ENCODE peak calls at places on chromosome 3, in nine cellular contexts. One of them, this sample, is unnamed.

GRCh38 chr3:134847349-134847748 is 52.3 kb downstream of the EPHB1 start:
- DNase-seq in KG1: no peak
- DNase-seq in kidney: no peak
- DNase-seq in Daoy: peak; percentile 41
- DNase-seq in neural crest cell: no peak
- DNase-seq in body of pancreas: no peak
- DNase-seq in Right ventricle myocardium superior: no peak
- DNase-seq in A549: no peak
- DNase-seq in cardiac fibroblast: no peak
- DNase-seq in this sample: no peak

GRCh38 chr3:194035406-194036138 is 100.4 kb upstream of the HES1 start:
- DNase-seq in neural crest cell: no peak
- DNase-seq in KG1: no peak
- DNase-seq in Daoy: no peak
- DNase-seq in A549: no peak
- DNase-seq in Right ventricle myocardium superior: no peak
- DNase-seq in body of pancreas: no peak
- DNase-seq in kidney: no peak
- DNase-seq in cardiac fibroblast: no peak
- DNase-seq in this sample: no peak

GRCh38 chr3:2921903-2922302 is 188.3 kb downstream of the IL5RA start:
- DNase-seq in body of pancreas: no peak
- DNase-seq in neural crest cell: no peak
- DNase-seq in cardiac fibroblast: peak; percentile 3
- DNase-seq in KG1: no peak
- DNase-seq in kidney: no peak
- DNase-seq in A549: peak; percentile 10
- DNase-seq in Daoy: peak; percentile 42
- DNase-seq in Right ventricle myocardium superior: no peak
- DNase-seq in this sample: no peak

GRCh38 chr3:72678892-72679291 is 169.4 kb downstream of the SHQ1 start:
- DNase-seq in body of pancreas: no peak
- DNase-seq in kidney: no peak
- DNase-seq in neural crest cell: no peak
- DNase-seq in A549: no peak
- DNase-seq in KG1: no peak
- DNase-seq in Right ventricle myocardium superior: no peak
- DNase-seq in Daoy: peak; percentile 48
- DNase-seq in cardiac fibroblast: no peak
- DNase-seq in this sample: peak; percentile 7

GRCh38 chr3:52527039-52527731 is 6.5 kb downstream of the NT5DC2 start:
- DNase-seq in KG1: no peak
- DNase-seq in body of pancreas: peak; percentile 5
- DNase-seq in neural crest cell: no peak
- DNase-seq in A549: no peak
- DNase-seq in cardiac fibroblast: no peak
- DNase-seq in kidney: peak; percentile 55
- DNase-seq in Right ventricle myocardium superior: peak; percentile 43
- DNase-seq in Daoy: no peak
- DNase-seq in this sample: peak; percentile 66

GRCh38 chr3:143314291-143315093 is 194.9 kb downstream of the CHST2 start:
- DNase-seq in kidney: no peak
- DNase-seq in Daoy: no peak
- DNase-seq in Right ventricle myocardium superior: no peak
- DNase-seq in neural crest cell: no peak
- DNase-seq in A549: no peak
- DNase-seq in KG1: no peak
- DNase-seq in cardiac fibroblast: no peak
- DNase-seq in body of pancreas: no peak
- DNase-seq in this sample: no peak

GRCh38 chr3:42036483-42036823 is 54.7 kb upstream of the TRAK1 start:
- DNase-seq in kidney: no peak
- DNase-seq in neural crest cell: no peak
- DNase-seq in A549: peak; percentile 53
- DNase-seq in body of pancreas: peak; percentile 30
- DNase-seq in KG1: no peak
- DNase-seq in Daoy: peak; percentile 84
- DNase-seq in cardiac fibroblast: peak; percentile 95
- DNase-seq in Right ventricle myocardium superior: no peak
- DNase-seq in this sample: no peak

GRCh38 chr3:10517616-10518015 is 12.2 kb upstream of the ATP2B2 start:
- DNase-seq in Daoy: no peak
- DNase-seq in cardiac fibroblast: no peak
- DNase-seq in neural crest cell: no peak
- DNase-seq in kidney: peak; percentile 15
- DNase-seq in KG1: no peak
- DNase-seq in Right ventricle myocardium superior: no peak
- DNase-seq in A549: no peak
- DNase-seq in body of pancreas: no peak
- DNase-seq in this sample: peak; percentile 24

GRCh38 chr3:76400141-76400540 is 614.8 kb upstream of the ZNF717 start:
- DNase-seq in cardiac fibroblast: peak; percentile 20
- DNase-seq in kidney: no peak
- DNase-seq in Right ventricle myocardium superior: no peak
- DNase-seq in A549: no peak
- DNase-seq in body of pancreas: no peak
- DNase-seq in KG1: no peak
- DNase-seq in neural crest cell: no peak
- DNase-seq in Daoy: no peak
- DNase-seq in this sample: no peak

GRCh38 chr3:29655016-29655415 is 374.1 kb downstream of the RBMS3 start:
- DNase-seq in kidney: no peak
- DNase-seq in cardiac fibroblast: peak; percentile 23
- DNase-seq in neural crest cell: no peak
- DNase-seq in KG1: no peak
- DNase-seq in Daoy: no peak
- DNase-seq in body of pancreas: no peak
- DNase-seq in A549: no peak
- DNase-seq in Right ventricle myocardium superior: no peak
- DNase-seq in this sample: no peak

GRCh38 chr3:25664066-25664809 is 469 bp downstream of the TOP2B start:
- DNase-seq in KG1: no peak
- DNase-seq in Right ventricle myocardium superior: peak; percentile 82
- DNase-seq in kidney: peak; percentile 91
- DNase-seq in cardiac fibroblast: no peak
- DNase-seq in body of pancreas: peak; percentile 77
- DNase-seq in neural crest cell: peak; percentile 57
- DNase-seq in Daoy: peak; percentile 59
- DNase-seq in A549: peak; percentile 23
- DNase-seq in this sample: peak; percentile 95

GRCh38 chr3:72996121-72996472 is 514 bp upstream of the PPP4R2 start:
- DNase-seq in Right ventricle myocardium superior: peak; percentile 54
- DNase-seq in neural crest cell: no peak
- DNase-seq in Daoy: no peak
- DNase-seq in A549: no peak
- DNase-seq in KG1: no peak
- DNase-seq in cardiac fibroblast: no peak
- DNase-seq in kidney: peak; percentile 77
- DNase-seq in body of pancreas: peak; percentile 11
- DNase-seq in this sample: peak; percentile 87

GRCh38 chr3:129118745-129119144 is 2.9 kb downstream of the RAB43 start:
- DNase-seq in Daoy: no peak
- DNase-seq in KG1: no peak
- DNase-seq in Right ventricle myocardium superior: no peak
- DNase-seq in cardiac fibroblast: no peak
- DNase-seq in A549: no peak
- DNase-seq in kidney: no peak
- DNase-seq in neural crest cell: no peak
- DNase-seq in body of pancreas: no peak
- DNase-seq in this sample: no peak

GRCh38 chr3:76949033-76949432 is 90.9 kb upstream of the ROBO2 start:
- DNase-seq in KG1: no peak
- DNase-seq in A549: no peak
- DNase-seq in cardiac fibroblast: no peak
- DNase-seq in Daoy: no peak
- DNase-seq in body of pancreas: no peak
- DNase-seq in neural crest cell: no peak
- DNase-seq in Right ventricle myocardium superior: no peak
- DNase-seq in kidney: no peak
- DNase-seq in this sample: no peak

GRCh38 chr3:152610621-152611020 is 224.3 kb upstream of the P2RY1 start:
- DNase-seq in A549: no peak
- DNase-seq in body of pancreas: no peak
- DNase-seq in Right ventricle myocardium superior: no peak
- DNase-seq in kidney: no peak
- DNase-seq in neural crest cell: no peak
- DNase-seq in KG1: no peak
- DNase-seq in Daoy: no peak
- DNase-seq in cardiac fibroblast: no peak
- DNase-seq in this sample: no peak

GRCh38 chr3:14598143-14598569 is 53.4 kb upstream of the CCDC174 start:
- DNase-seq in Right ventricle myocardium superior: no peak
- DNase-seq in A549: peak; percentile 43
- DNase-seq in KG1: peak; percentile 21
- DNase-seq in neural crest cell: peak; percentile 61
- DNase-seq in kidney: no peak
- DNase-seq in Daoy: peak; percentile 30
- DNase-seq in body of pancreas: no peak
- DNase-seq in cardiac fibroblast: peak; percentile 50
- DNase-seq in this sample: peak; percentile 13

GRCh38 chr3:128681277-128681829 is 30.7 kb upstream of the RPN1 start:
- DNase-seq in KG1: no peak
- DNase-seq in Right ventricle myocardium superior: no peak
- DNase-seq in neural crest cell: no peak
- DNase-seq in kidney: no peak
- DNase-seq in A549: no peak
- DNase-seq in cardiac fibroblast: no peak
- DNase-seq in body of pancreas: no peak
- DNase-seq in Daoy: no peak
- DNase-seq in this sample: no peak

GRCh38 chr3:38649500-38650247 is at the start of gene SCN5A:
- DNase-seq in kidney: no peak
- DNase-seq in Right ventricle myocardium superior: peak; percentile 73
- DNase-seq in neural crest cell: no peak
- DNase-seq in Daoy: peak; percentile 53
- DNase-seq in cardiac fibroblast: peak; percentile 2
- DNase-seq in KG1: no peak
- DNase-seq in body of pancreas: peak; percentile 69
- DNase-seq in A549: peak; percentile 55
- DNase-seq in this sample: peak; percentile 80

GRCh38 chr3:169558371-169558770 is 105.1 kb downstream of the MECOM start:
- DNase-seq in Daoy: no peak
- DNase-seq in cardiac fibroblast: no peak
- DNase-seq in KG1: no peak
- DNase-seq in kidney: no peak
- DNase-seq in body of pancreas: no peak
- DNase-seq in neural crest cell: no peak
- DNase-seq in Right ventricle myocardium superior: no peak
- DNase-seq in A549: no peak
- DNase-seq in this sample: no peak